ENCODE peak calls at places on chromosomes 13 and 19, in six cellular contexts. U is IMR-90, N is tibial artery, D is K562, M is ascending aorta, Q is bronchial epithelial cell. C is an unnamed sample.
A peak's percentile ranks its signal among the peaks of the same experiment; 100 is the strongest.

GRCh38 chr13:96900992-96901391 is 93.3 kb downstream of the OXGR1 start:
- DNase-seq in U (no peak), N (no peak), D (no peak), M (no peak), Q (no peak), C (no peak)

GRCh38 chr19:4676955-4677731 is 7.0 kb upstream of the MYDGF start:
- DNase-seq in U (peak; percentile 35), N (no peak), D (peak; percentile 70), M (no peak), Q (peak; percentile 30), C (no peak)

GRCh38 chr13:106815545-106815944 is 247.6 kb upstream of the ARGLU1 start:
- DNase-seq in U (no peak), N (no peak), D (no peak), M (no peak), Q (no peak), C (no peak)

GRCh38 chr13:37656247-37656940 is 57.8 kb upstream of the POSTN start:
- DNase-seq in U (peak; percentile 99), N (peak; percentile 20), D (no peak), M (peak; percentile 65), Q (peak; percentile 98), C (no peak)

GRCh38 chr19:41577833-41578232 is 1.9 kb downstream of the CEACAM21 start:
- DNase-seq in U (no peak), N (no peak), D (no peak), M (no peak), Q (no peak), C (no peak)

GRCh38 chr13:50708461-50708860 is 135.0 kb downstream of the DLEU7 start:
- DNase-seq in U (no peak), N (no peak), D (no peak), M (no peak), Q (no peak), C (no peak)

GRCh38 chr13:46184277-46184699 is 2.3 kb upstream of the LCP1 start:
- DNase-seq in U (no peak), N (no peak), D (peak; percentile 49), M (no peak), Q (no peak), C (peak; percentile 64)

GRCh38 chr19:17183271-17183757 is 31.8 kb upstream of the USE1 start:
- DNase-seq in U (no peak), N (no peak), D (no peak), M (no peak), Q (no peak), C (no peak)

GRCh38 chr19:32012206-32012605 is 333.2 kb upstream of the ZNF507 start:
- DNase-seq in U (no peak), N (no peak), D (no peak), M (no peak), Q (no peak), C (no peak)

GRCh38 chr19:29861575-29861974 is 49.8 kb downstream of the CCNE1 start:
- DNase-seq in U (no peak), N (no peak), D (no peak), M (no peak), Q (no peak), C (no peak)

GRCh38 chr13:94224670-94225069 is 254.8 kb downstream of the DCT start:
- DNase-seq in U (no peak), N (no peak), D (no peak), M (no peak), Q (no peak), C (no peak)

GRCh38 chr13:27954406-27954851 is 14.7 kb downstream of the CDX2 start:
- DNase-seq in U (no peak), N (no peak), D (no peak), M (no peak), Q (no peak), C (no peak)

GRCh38 chr19:42634409-42635232 is 39.9 kb upstream of the CEACAM8 start:
- DNase-seq in U (peak; percentile 20), N (no peak), D (peak; percentile 43), M (no peak), Q (peak; percentile 29), C (peak; percentile 9)
- TF ChIP-seq CTCF in U (peak; percentile 73), N (no peak), D (peak; percentile 84), M (no peak), Q (peak; percentile 84), C (peak; percentile 88)

GRCh38 chr19:48250290-48251025 is 5.3 kb downstream of the CARD8 start:
- DNase-seq in U (no peak), N (no peak), D (no peak), M (no peak), Q (no peak), C (no peak)
- H3K4me3 ChIP-seq in U (no peak overlapping the region), N (no peak overlapping the region), D (no peak overlapping the region), M (no peak overlapping the region), Q (no peak overlapping the region), C (no peak overlapping the region)

GRCh38 chr13:110475550-110476219 is 85.8 kb downstream of the RAB20 start:
- DNase-seq in U (no peak), N (peak; percentile 13), D (no peak), M (no peak), Q (no peak), C (peak; percentile 66)

GRCh38 chr13:110477711-110478245 is 83.7 kb downstream of the RAB20 start:
- DNase-seq in U (no peak), N (no peak), D (no peak), M (no peak), Q (no peak), C (no peak)

GRCh38 chr13:110475117-110475516 is 86.4 kb downstream of the RAB20 start:
- DNase-seq in U (no peak), N (no peak), D (no peak), M (no peak), Q (no peak), C (no peak)

GRCh38 chr13:110474713-110475112 is 86.8 kb downstream of the RAB20 start:
- DNase-seq in U (peak; percentile 11), N (no peak), D (no peak), M (no peak), Q (no peak), C (no peak)

GRCh38 chr13:110476220-110476617 is 85.3 kb downstream of the RAB20 start:
- DNase-seq in U (no peak), N (peak; percentile 16), D (no peak), M (no peak), Q (no peak), C (no peak)
- H3K27me3 ChIP-seq in U (no peaks in the 10 kb centered on the region), N (no peaks in the 10 kb centered on the region), D (peaks cover 8% of the 10 kb centered on the region), M (no peaks in the 10 kb centered on the region), Q (no peaks in the 10 kb centered on the region), C (no peaks in the 10 kb centered on the region)

GRCh38 chr13:114339779-114340534 is 25.7 kb downstream of the CHAMP1 start:
- DNase-seq in U (peak; percentile 30), N (no peak), D (no peak), M (no peak), Q (peak; percentile 30), C (no peak)

GRCh38 chr13:114338959-114339358 is 24.7 kb downstream of the CHAMP1 start:
- DNase-seq in U (no peak), N (no peak), D (no peak), M (no peak), Q (no peak), C (no peak)

DNA sequence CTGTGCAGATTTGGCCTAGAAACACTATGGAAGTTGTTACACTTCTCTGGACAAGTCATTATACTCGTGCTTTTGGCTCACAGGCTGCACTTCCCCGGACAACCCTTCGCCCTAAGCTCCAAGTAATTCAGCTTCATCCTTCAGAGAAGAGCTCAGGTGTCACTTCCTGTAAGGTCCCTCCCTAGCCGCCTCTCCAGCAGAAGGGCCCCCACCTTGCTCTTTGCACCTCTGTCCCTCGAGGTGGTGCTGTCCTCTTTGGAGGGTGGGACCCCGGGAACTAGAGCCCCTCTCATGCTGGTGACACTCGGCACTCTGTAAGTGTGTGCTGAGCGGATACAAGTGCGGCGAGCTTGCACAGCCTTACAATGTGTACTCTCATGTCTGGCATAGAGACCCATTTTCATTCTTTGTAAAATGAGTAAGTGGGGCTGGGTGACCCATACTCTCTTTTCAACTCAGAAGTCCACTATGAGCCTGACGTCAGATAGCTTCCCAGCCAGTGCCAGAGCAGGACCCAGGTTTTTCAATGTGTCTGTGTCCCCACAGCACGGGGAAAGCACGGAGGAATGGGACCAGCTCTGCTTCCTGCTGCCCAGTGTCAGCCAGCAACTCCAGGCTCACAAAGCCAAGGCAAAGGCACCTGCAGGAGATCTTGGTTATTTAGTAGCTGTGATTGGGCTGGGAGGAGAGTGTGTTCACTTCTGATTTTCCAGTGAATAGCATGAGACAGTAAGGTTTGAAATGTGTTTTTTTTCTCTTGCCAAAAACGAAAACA is 26.9 kb downstream of the CHAMP1 start:
- DNase-seq in U (no peak), N (no peak), D (no peak), M (no peak), Q (no peak), C (no peak)
- TF ChIP-seq CTCF in U (no peak), N (no peak), D (no peak), M (no peak), Q (no peak), C (no peak)

GRCh38 chr19:37484406-37485115 is 15.4 kb downstream of the ZNF570 start:
- DNase-seq in U (no peak), N (no peak), D (no peak), M (no peak), Q (no peak), C (no peak)
- H3K4me3 ChIP-seq in U (no peak overlapping the region), N (no peak overlapping the region), D (no peak overlapping the region), M (peak overlapping the region; percentile 12), Q (no peak overlapping the region), C (no peak overlapping the region)